ENCODE peak calls at places on chromosomes 16 and 17, in six cellular contexts. B, Y, O, R, M and S are unnamed samples.

GRCh38 chr17:19744922-19745757 is 3.0 kb downstream of the ALDH3A1 start:
- DNase-seq in Y (peak), B (peak), M (peak), R (peak), O (peak), S (peak)

GRCh38 chr17:75012320-75013076 is at the start of gene MRPL58:
- DNase-seq in B (peak), R (no peak), O (peak), M (peak), Y (peak), S (peak)

GRCh38 chr16:49021136-49021535 is 260.5 kb downstream of the CBLN1 start:
- DNase-seq in R (no peak), B (peak), M (peak), Y (no peak), O (peak), S (peak)

GRCh38 chr17:7156342-7156940 is 22.7 kb downstream of the ASGR1 start:
- DNase-seq in B (no peak), O (no peak), R (no peak), M (no peak), Y (no peak), S (no peak)

GRCh38 chr17:82658796-82659452 is 10.7 kb upstream of the WDR45B start:
- DNase-seq in M (no peak), O (no peak), Y (no peak), R (no peak), B (no peak), S (no peak)

GRCh38 chr17:66752411-66752810 is 82.5 kb upstream of the CACNG5 start:
- DNase-seq in R (no peak), B (no peak), Y (no peak), M (no peak), O (no peak), S (no peak)

GRCh38 chr17:59154721-59155438 is at the start of gene SKA2:
- DNase-seq in Y (peak), M (no peak), B (no peak), O (no peak), R (peak), S (no peak)

GRCh38 chr16:83835972-83836566 is 28.3 kb downstream of the HSBP1 start:
- DNase-seq in B (peak), O (peak), M (peak), R (no peak), Y (no peak), S (peak)

GRCh38 chr16:85126731-85127662 is 14.7 kb upstream of the CIBAR2 start:
- DNase-seq in M (peak), O (peak), Y (no peak), B (peak), R (no peak), S (peak)

GRCh38 chr17:75996665-75997590 is 3.7 kb upstream of the CDK3 start:
- DNase-seq in R (no peak), B (peak), Y (peak), M (peak), O (peak), S (peak)

GRCh38 chr17:9729034-9729650 is 62.2 kb downstream of the DHRS7C start:
- DNase-seq in O (peak), Y (no peak), R (no peak), M (peak), B (peak), S (peak)

GRCh38 chr17:60369727-60370126 is 22.2 kb downstream of the USP32 start:
- DNase-seq in O (no peak), Y (no peak), B (no peak), M (no peak), R (no peak), S (no peak)

GRCh38 chr16:21267298-21267697 is 10.8 kb downstream of the CRYM start:
- DNase-seq in M (no peak), B (no peak), R (no peak), Y (no peak), O (no peak), S (no peak)

GRCh38 chr16:25172831-25173230 is 43.9 kb upstream of the AQP8 start:
- DNase-seq in M (no peak), O (no peak), Y (no peak), R (no peak), B (no peak), S (no peak)

GRCh38 chr17:82237746-82238561 is 9.1 kb downstream of the SLC16A3 start:
- DNase-seq in B (no peak), Y (no peak), M (no peak), R (no peak), O (no peak), S (no peak)

GRCh38 chr17:5516060-5516792 is 29.9 kb downstream of the MIS12 start:
- DNase-seq in M (peak), B (peak), Y (no peak), R (no peak), O (peak), S (peak)

GRCh38 chr16:87918866-87919680 is 17.3 kb downstream of the CA5A start:
- DNase-seq in B (no peak), Y (no peak), R (no peak), O (peak), M (no peak), S (peak)

GRCh38 chr17:10668771-10669170 is 11.7 kb upstream of the MYH3 start:
- DNase-seq in B (no peak), R (no peak), M (peak), Y (no peak), O (peak), S (peak)

GRCh38 chr16:11634307-11634706 is 33.9 kb upstream of the SNN start:
- DNase-seq in Y (no peak), M (no peak), B (no peak), O (no peak), R (no peak), S (no peak)

GRCh38 chr16:87550510-87550961 is 51.8 kb upstream of the JPH3 start:
- DNase-seq in O (no peak), Y (peak), M (no peak), R (no peak), B (no peak), S (no peak)

GRCh38 chr17:48854774-48855476 is 24.1 kb downstream of the CALCOCO2 start:
- DNase-seq in M (no peak), B (no peak), R (no peak), O (no peak), Y (no peak), S (no peak)

GRCh38 chr17:48856122-48856821 is 25.4 kb downstream of the CALCOCO2 start:
- DNase-seq in R (no peak), M (no peak), O (no peak), B (no peak), Y (no peak), S (no peak)

DNA sequence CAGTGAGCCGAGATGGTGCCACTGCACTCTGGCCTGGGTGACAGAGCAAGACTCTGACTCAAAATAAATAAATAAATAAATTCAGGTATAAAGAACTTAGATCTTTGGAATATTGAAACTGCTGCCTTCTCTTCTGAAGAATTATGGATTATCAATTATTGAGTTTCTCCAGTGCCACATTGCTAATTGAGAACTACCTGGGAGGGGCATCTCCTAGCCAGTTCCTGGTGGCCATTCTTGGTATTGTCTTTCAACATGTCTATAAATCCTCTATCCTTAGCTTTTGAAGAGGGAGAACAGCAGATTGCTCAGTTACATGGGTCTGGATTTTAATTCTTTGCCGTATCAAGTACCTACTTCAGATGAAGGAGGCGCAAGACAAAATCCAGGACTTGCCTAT is 29.2 kb downstream of the CALCOCO2 start:
- DNase-seq in R (no peak), O (no peak), M (no peak), B (no peak), Y (no peak), S (no peak)
- TF ChIP-seq CTCF in R (no peak), O (peak), M (peak), B (peak), Y (no peak), S (peak)

GRCh38 chr17:37743875-37744632 is 805 bp downstream of the HNF1B start:
- DNase-seq in R (no peak), O (no peak), B (no peak), Y (peak), M (no peak), S (no peak)
- H3K4me3 ChIP-seq in R (peak), O (no peak), B (no peak), Y (peak), M (no peak), S (no peak)

GRCh38 chr16:89027281-89027680 is 50.3 kb upstream of the CBFA2T3 start:
- DNase-seq in B (no peak), R (no peak), M (no peak), Y (no peak), O (no peak), S (no peak)
- TF ChIP-seq CTCF in B (no peak), R (no peak), M (no peak), Y (no peak), O (no peak), S (no peak)

GRCh38 chr16:8645831-8646230 is 24.3 kb downstream of the METTL22 start:
- DNase-seq in O (no peak), R (no peak), Y (no peak), M (no peak), B (no peak), S (no peak)
- H3K4me3 ChIP-seq in O (no peak), R (no peak), Y (no peak), M (no peak), B (no peak), S (no peak)

DNA sequence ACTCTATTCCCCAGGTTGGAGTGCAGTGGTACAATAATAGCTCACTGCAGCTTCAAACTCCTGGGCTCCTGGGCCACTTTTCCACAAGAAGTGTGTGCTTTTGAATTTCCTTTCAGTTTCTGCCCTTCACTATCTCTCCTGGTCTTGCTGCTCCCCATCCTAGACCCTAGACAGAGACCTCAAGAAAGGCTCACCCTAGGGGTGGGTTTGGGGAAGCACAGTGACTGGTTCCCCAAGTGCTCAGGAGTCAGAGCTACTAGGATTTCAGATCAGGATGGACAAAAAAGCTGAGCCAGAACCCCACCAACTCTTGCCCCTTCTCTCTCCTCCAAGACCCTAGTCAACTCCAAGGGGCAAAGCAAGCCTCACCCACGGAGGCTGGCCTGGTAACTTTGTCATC is 1.6 kb upstream of the SEBOX start:
- DNase-seq in Y (no peak), M (no peak), O (no peak), R (no peak), B (no peak), S (no peak)
- TF ChIP-seq CTCF in Y (no peak), M (no peak), O (peak), R (no peak), B (no peak), S (peak)

GRCh38 chr16:86516618-86517003 is 6.3 kb downstream of the FOXF1 start:
- DNase-seq in B (no peak), Y (no peak), M (peak), O (peak), R (no peak), S (no peak)

GRCh38 chr16:86515780-86516617 is 5.7 kb downstream of the FOXF1 start:
- DNase-seq in B (peak), O (peak), M (no peak), Y (no peak), R (no peak), S (peak)

GRCh38 chr16:86513471-86514277 is 3.3 kb downstream of the FOXF1 start:
- DNase-seq in R (no peak), B (no peak), M (no peak), O (peak), Y (no peak), S (no peak)

GRCh38 chr16:86515420-86515779 is 5.1 kb downstream of the FOXF1 start:
- DNase-seq in Y (no peak), R (no peak), B (no peak), M (no peak), O (peak), S (no peak)

GRCh38 chr16:86514656-86515376 is 4.5 kb downstream of the FOXF1 start:
- DNase-seq in R (no peak), Y (no peak), O (no peak), B (no peak), M (peak), S (no peak)
- H3K4me3 ChIP-seq in R (no peak), Y (peak), O (peak), B (no peak), M (peak), S (no peak)

GRCh38 chr16:28924399-28924761 is 658 bp downstream of the RABEP2 start:
- DNase-seq in B (no peak), M (no peak), Y (peak), R (no peak), O (no peak), S (no peak)
- TF ChIP-seq CTCF in B (no peak), M (no peak), Y (peak), R (no peak), O (no peak), S (no peak)

GRCh38 chr17:48564200-48565023 is 13.7 kb downstream of the HOXB4 start:
- DNase-seq in Y (no peak), B (no peak), O (no peak), M (no peak), R (no peak), S (peak)

GRCh38 chr17:48563867-48564199 is 14.3 kb downstream of the HOXB4 start:
- DNase-seq in R (no peak), Y (no peak), B (no peak), O (no peak), M (no peak), S (no peak)

GRCh38 chr17:48563385-48563838 is 14.7 kb downstream of the HOXB4 start:
- DNase-seq in R (no peak), O (no peak), B (no peak), Y (no peak), M (peak), S (peak)

GRCh38 chr17:48566717-48567116 is 11.4 kb downstream of the HOXB4 start:
- DNase-seq in R (no peak), O (no peak), Y (no peak), B (no peak), M (no peak), S (no peak)

DNA sequence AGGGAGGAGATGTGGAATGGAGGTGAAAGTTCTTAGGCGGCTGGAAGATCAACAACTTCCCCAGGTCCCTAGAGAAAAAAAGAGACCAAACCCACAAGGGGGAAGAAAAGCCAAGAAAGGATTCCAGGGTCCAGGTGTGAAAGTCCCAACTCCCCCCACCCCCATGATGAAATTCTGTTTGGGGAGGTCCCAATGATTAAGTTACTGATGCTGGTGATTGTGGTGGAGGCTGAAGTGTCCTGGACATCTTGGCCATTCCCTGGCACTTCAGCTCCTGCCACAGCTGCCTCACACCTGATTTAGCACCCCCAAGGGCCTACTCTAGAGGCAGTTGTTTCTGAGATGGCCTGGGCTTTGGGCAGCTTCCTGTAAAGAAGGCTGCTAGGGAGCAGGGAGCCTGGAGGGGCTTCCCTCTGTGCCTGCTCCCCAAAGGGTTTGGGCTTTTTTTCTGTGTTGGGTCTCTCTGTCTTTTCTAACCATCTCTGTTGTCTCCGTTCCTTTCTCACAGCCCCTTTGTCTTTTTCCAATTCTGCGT is 13.1 kb downstream of the HOXB4 start:
- DNase-seq in Y (no peak), R (no peak), B (no peak), O (no peak), M (peak), S (no peak)
- H3K4me3 ChIP-seq in Y (no peak), R (peak), B (no peak), O (no peak), M (peak), S (peak)

DNA sequence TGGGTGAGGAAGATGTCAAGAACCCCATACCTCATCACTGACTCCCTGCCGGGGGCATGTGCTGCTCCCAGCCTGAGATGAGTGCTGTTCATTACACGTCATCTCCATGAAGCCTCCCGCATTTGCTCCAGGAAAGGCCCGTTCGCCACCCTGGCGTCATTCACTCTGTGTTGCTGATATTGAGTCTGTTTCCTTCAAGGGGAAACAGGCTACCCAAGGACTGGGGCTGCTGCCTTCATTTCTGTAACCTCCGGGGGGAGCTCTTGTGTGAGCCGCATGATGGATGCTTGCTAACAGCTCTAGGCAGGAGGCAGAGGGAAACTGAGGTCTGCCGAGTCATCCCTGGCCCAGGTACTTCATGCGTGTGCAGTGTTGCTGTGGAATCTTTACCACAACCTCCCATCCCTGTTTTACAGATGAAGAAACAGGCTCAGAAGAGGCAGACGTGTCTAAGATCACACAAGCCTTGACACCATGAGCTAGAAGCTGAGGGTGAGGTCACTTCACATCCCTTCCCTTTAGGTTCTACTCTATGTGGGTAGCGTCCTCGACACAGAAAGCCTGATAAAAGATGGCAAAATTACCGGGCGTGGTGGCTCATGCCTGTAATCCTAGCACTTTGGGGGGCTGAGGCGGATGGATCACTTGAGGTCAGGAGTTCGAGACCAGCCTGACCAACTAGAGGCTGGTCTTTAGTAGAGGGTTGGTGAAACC is 3.5 kb upstream of the ARMC5 start:
- DNase-seq in O (no peak), Y (no peak), R (no peak), M (no peak), B (peak), S (no peak)
- TF ChIP-seq CTCF in O (peak), Y (no peak), R (no peak), M (peak), B (peak), S (peak)

DNA sequence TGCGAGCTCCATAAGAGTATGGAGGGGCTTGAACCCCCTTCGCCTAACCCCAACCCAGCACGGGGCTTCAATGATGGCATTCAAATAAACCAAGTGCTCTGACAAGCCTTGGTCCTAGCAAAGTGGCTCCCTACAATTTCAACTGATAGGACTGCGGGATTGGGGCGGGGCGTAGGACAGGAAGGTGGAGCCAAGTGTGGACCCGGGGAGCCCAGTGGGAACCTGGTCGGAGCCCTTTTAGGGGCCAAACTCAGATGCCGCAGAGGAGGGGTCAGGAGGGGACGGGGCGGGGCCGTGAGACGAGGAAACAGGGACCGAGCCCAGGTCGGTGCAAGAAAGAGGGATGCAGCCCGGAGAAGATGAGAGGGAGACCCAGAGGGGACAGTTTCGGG is 13.2 kb upstream of the CDIPT start:
- DNase-seq in O (no peak), B (no peak), R (no peak), M (no peak), Y (no peak), S (no peak)
- H3K4me3 ChIP-seq in O (peak), B (peak), R (no peak), M (no peak), Y (peak), S (peak)